ENCODE peak calls at places on chromosomes 1 and 21, in nine cellular contexts. O is fibroblast of mammary gland, R is RWPE1, V is SK-N-SH, Y is nephron progenitor cell, M is glutamatergic neuron, A is bronchial epithelial cell, Z is cardiac muscle cell, H is heart left ventricle. X is an unnamed sample.

GRCh38 chr1:37478451-37478871 is 4.1 kb downstream of the ZC3H12A start:
- DNase-seq in O (peak), R (peak), V (no peak), Y (no peak), M (no peak), A (peak), Z (peak), H (no peak), X (peak)

GRCh38 chr21:42062543-42063022 is 8.5 kb upstream of the UMODL1 start:
- DNase-seq in O (no peak), R (no peak), V (no peak), Y (no peak), M (no peak), A (no peak), Z (no peak), H (no peak), X (no peak)

GRCh38 chr1:90155721-90156487 is 161.0 kb downstream of the ZNF326 start:
- DNase-seq in O (no peak), R (no peak), V (no peak), Y (no peak), M (no peak), A (peak), Z (no peak), H (no peak), X (no peak)

GRCh38 chr21:15437873-15438272 is 291.9 kb upstream of the USP25 start:
- DNase-seq in O (peak), R (no peak), V (no peak), Y (no peak), M (no peak), A (no peak), Z (peak), H (no peak), X (peak)

GRCh38 chr1:6521502-6521901 is 30.0 kb upstream of the PLEKHG5 start:
- DNase-seq in O (no peak), R (peak), V (no peak), Y (no peak), M (no peak), A (peak), Z (no peak), H (no peak), X (peak)

GRCh38 chr1:109112056-109112651 is 1.8 kb upstream of the ELAPOR1 start:
- DNase-seq in O (peak), R (no peak), V (peak), Y (no peak), M (no peak), A (peak), Z (peak), H (no peak), X (peak)

GRCh38 chr1:199979071-199979470 is 48.4 kb upstream of the NR5A2 start:
- DNase-seq in O (no peak), R (no peak), V (no peak), Y (no peak), M (no peak), A (no peak), Z (no peak), H (no peak), X (no peak)

GRCh38 chr1:228691926-228692325 is 43.4 kb upstream of the RHOU start:
- DNase-seq in O (peak), R (peak), V (peak), Y (no peak), M (no peak), A (peak), Z (peak), H (no peak), X (peak)

GRCh38 chr1:159076753-159077656 is at the start of gene AIM2:
- DNase-seq in O (peak), R (no peak), V (no peak), Y (no peak), M (no peak), A (no peak), Z (no peak), H (no peak), X (no peak)

GRCh38 chr1:53899206-53899628 is 5.2 kb downstream of the DIO1 start:
- DNase-seq in O (peak), R (no peak), V (no peak), Y (no peak), M (no peak), A (no peak), Z (peak), H (no peak), X (peak)

GRCh38 chr21:39776589-39776988 is 31.6 kb downstream of the IGSF5 start:
- DNase-seq in O (no peak), R (no peak), V (no peak), Y (no peak), M (no peak), A (no peak), Z (peak), H (no peak), X (peak)

GRCh38 chr1:14826172-14826636 is 227.7 kb downstream of the KAZN start:
- DNase-seq in O (peak), R (no peak), V (peak), Y (no peak), M (no peak), A (no peak), Z (peak), H (no peak), X (peak)
- TF ChIP-seq CTCF in O (no peak), R (no peak), V (no peak), Y (no peak), M (no peak), A (no peak), Z (no peak), H (no peak), X (no peak)

GRCh38 chr1:172268237-172268636 is 152.2 kb upstream of the C1orf105 start:
- DNase-seq in O (peak), R (no peak), V (no peak), Y (no peak), M (no peak), A (no peak), Z (no peak), H (no peak), X (no peak)

GRCh38 chr1:172270605-172271004 is 149.9 kb upstream of the C1orf105 start:
- DNase-seq in O (peak), R (no peak), V (no peak), Y (no peak), M (no peak), A (no peak), Z (no peak), H (no peak), X (peak)

GRCh38 chr1:172269084-172269483 is 151.4 kb upstream of the C1orf105 start:
- DNase-seq in O (no peak), R (no peak), V (no peak), Y (no peak), M (no peak), A (no peak), Z (no peak), H (no peak), X (no peak)

GRCh38 chr1:172272087-172272486 is 148.4 kb upstream of the C1orf105 start:
- DNase-seq in O (no peak), R (no peak), V (no peak), Y (no peak), M (no peak), A (no peak), Z (no peak), H (no peak), X (no peak)

GRCh38 chr1:172269644-172270043 is 150.8 kb upstream of the C1orf105 start:
- DNase-seq in O (peak), R (no peak), V (no peak), Y (no peak), M (no peak), A (peak), Z (peak), H (no peak), X (peak)
- TF ChIP-seq CTCF in O (no peak), R (no peak), V (no peak), Y (no peak), M (no peak), A (no peak), Z (no peak), H (no peak), X (no peak)

DNA sequence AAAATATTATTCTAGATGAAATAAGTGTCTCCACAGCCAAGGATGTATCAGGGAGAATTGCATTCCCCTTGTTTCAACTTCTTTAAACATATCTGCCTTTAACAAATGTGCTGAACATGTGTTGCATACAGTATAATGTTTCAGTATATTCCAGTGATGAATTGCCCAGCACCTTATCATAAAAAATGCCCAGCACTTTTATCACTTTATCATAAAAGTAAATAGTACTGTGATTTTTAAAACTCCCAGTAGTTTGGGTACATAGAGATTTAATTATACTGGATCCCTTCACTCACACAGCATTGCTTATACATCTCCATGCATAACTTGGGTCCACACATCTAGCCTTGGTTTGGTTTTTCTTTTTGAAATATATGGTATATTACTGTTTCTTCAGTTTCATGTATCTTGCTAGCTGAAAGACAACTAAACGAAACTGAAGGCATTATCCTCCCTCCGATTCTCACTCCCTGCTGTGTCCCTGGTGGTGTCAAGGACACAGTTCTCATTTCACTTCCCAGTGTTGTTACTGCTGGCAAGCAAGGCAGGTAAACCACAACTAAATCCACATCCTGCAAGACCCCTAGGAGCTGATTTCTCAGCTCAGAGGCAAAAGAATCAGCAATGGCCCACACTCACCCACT is 118.2 kb upstream of the SLC44A3 start:
- DNase-seq in O (no peak), R (no peak), V (no peak), Y (no peak), M (no peak), A (no peak), Z (no peak), H (no peak), X (peak)
- TF ChIP-seq CTCF in O (no peak), R (no peak), V (no peak), Y (no peak), M (no peak), A (no peak), Z (no peak), H (no peak), X (no peak)

GRCh38 chr1:119449964-119450363 is 35.0 kb downstream of the HSD3B2 start:
- DNase-seq in O (peak), R (no peak), V (no peak), Y (no peak), M (no peak), A (no peak), Z (no peak), H (no peak), X (no peak)
- TF ChIP-seq CTCF in O (no peak), R (no peak), V (peak), Y (no peak), M (no peak), A (peak), Z (no peak), H (no peak), X (no peak)

DNA sequence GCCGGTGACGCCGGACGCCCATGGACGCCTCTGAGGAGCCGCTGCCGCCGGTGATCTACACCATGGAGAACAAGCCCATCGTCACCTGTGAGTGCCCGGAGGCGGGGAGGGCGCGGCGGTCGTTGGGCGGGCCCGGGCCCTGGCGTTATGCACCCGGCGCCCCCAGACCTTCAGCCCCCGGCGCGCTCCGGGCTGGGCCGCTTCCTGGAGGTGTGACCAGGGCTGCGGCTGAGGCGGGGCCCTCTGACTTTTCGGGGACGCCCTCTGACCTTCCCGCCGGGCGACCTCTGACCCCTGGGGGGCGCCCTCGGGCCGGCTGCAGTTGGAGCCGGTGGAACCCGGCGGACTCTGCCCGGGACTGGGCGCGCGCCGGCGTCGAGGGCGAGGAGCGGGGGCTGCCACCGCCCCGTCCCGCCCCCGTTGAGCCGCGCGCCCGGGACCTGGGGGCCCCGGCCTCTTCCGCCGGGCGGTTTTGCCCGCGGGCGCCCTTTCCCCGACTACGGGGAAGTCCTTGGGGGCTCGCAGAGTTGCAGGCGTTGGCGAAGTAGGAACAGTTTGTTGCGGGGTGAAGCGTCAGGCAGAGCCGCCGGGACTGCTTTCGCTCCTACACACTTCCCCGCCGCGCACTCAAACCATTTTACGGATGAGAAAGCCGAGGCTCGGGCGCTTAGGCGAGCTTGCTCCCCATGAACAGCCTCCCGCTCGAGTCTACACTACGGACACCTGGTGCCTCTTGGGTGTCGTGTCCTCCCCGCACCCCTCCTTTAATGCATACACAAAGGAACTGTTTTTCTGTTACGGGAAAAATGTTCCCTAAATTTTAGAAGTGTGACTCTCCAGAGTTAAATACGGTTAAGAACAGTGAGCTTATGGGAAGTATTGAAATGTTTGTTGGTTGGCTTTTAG is 618 bp downstream of the TRAPPC10 start:
- DNase-seq in O (no peak), R (peak), V (peak), Y (peak), M (peak), A (no peak), Z (peak), H (peak), X (no peak)
- TF ChIP-seq CTCF in O (no peak), R (peak), V (peak), Y (no peak), M (peak), A (no peak), Z (no peak), H (peak), X (no peak)